ENCODE peak calls at places on chromosome 6, in six cellular contexts. One of them, this sample, is unnamed.

GRCh38 chr6:28117386-28118050 is 6.9 kb upstream of the ZSCAN16 start:
- DNase-seq in NCI-H1694 treated with DMSO at 0.1 percent for 48 hours: no peak
- DNase-seq in nephron progenitor cell: no peak
- DNase-seq in CD4-positive, CD25-positive, alpha-beta regulatory T cell: no peak
- DNase-seq in activated CD4-positive, alpha-beta T cell treated with anti-CD3 and anti-CD28 coated beads, Interleukin-2, amount 50 U/mL, for 1 hour: no peak
- DNase-seq in NCI-H1105 treated with DMSO at 0.1 percent for 48 hours: no peak
- DNase-seq in this sample: no peak

GRCh38 chr6:6315660-6316059 is 4.8 kb downstream of the F13A1 start:
- DNase-seq in NCI-H1694 treated with DMSO at 0.1 percent for 48 hours: peak
- DNase-seq in nephron progenitor cell: peak
- DNase-seq in CD4-positive, CD25-positive, alpha-beta regulatory T cell: peak
- DNase-seq in activated CD4-positive, alpha-beta T cell treated with anti-CD3 and anti-CD28 coated beads, Interleukin-2, amount 50 U/mL, for 1 hour: peak
- DNase-seq in NCI-H1105 treated with DMSO at 0.1 percent for 48 hours: peak
- DNase-seq in this sample: peak

GRCh38 chr6:4553387-4553786 is 222.8 kb upstream of the CDYL start:
- DNase-seq in NCI-H1694 treated with DMSO at 0.1 percent for 48 hours: no peak
- DNase-seq in nephron progenitor cell: no peak
- DNase-seq in CD4-positive, CD25-positive, alpha-beta regulatory T cell: no peak
- DNase-seq in activated CD4-positive, alpha-beta T cell treated with anti-CD3 and anti-CD28 coated beads, Interleukin-2, amount 50 U/mL, for 1 hour: no peak
- DNase-seq in NCI-H1105 treated with DMSO at 0.1 percent for 48 hours: no peak
- DNase-seq in this sample: no peak

GRCh38 chr6:100217225-100217624 is 223.2 kb upstream of the MCHR2 start:
- DNase-seq in NCI-H1694 treated with DMSO at 0.1 percent for 48 hours: no peak
- DNase-seq in nephron progenitor cell: no peak
- DNase-seq in CD4-positive, CD25-positive, alpha-beta regulatory T cell: no peak
- DNase-seq in activated CD4-positive, alpha-beta T cell treated with anti-CD3 and anti-CD28 coated beads, Interleukin-2, amount 50 U/mL, for 1 hour: no peak
- DNase-seq in NCI-H1105 treated with DMSO at 0.1 percent for 48 hours: no peak
- DNase-seq in this sample: no peak

GRCh38 chr6:122494665-122495272 is 23.2 kb upstream of the SERINC1 start:
- DNase-seq in NCI-H1694 treated with DMSO at 0.1 percent for 48 hours: no peak
- DNase-seq in nephron progenitor cell: no peak
- DNase-seq in CD4-positive, CD25-positive, alpha-beta regulatory T cell: no peak
- DNase-seq in activated CD4-positive, alpha-beta T cell treated with anti-CD3 and anti-CD28 coated beads, Interleukin-2, amount 50 U/mL, for 1 hour: no peak
- DNase-seq in NCI-H1105 treated with DMSO at 0.1 percent for 48 hours: no peak
- DNase-seq in this sample: no peak

GRCh38 chr6:56766806-56767178 is 124.1 kb upstream of the DST start:
- DNase-seq in NCI-H1694 treated with DMSO at 0.1 percent for 48 hours: no peak
- DNase-seq in nephron progenitor cell: no peak
- DNase-seq in CD4-positive, CD25-positive, alpha-beta regulatory T cell: no peak
- DNase-seq in activated CD4-positive, alpha-beta T cell treated with anti-CD3 and anti-CD28 coated beads, Interleukin-2, amount 50 U/mL, for 1 hour: no peak
- DNase-seq in NCI-H1105 treated with DMSO at 0.1 percent for 48 hours: no peak
- DNase-seq in this sample: peak

GRCh38 chr6:31272856-31273626 is 1.1 kb upstream of the HLA-C start:
- DNase-seq in NCI-H1694 treated with DMSO at 0.1 percent for 48 hours: no peak
- DNase-seq in nephron progenitor cell: no peak
- DNase-seq in CD4-positive, CD25-positive, alpha-beta regulatory T cell: peak
- DNase-seq in activated CD4-positive, alpha-beta T cell treated with anti-CD3 and anti-CD28 coated beads, Interleukin-2, amount 50 U/mL, for 1 hour: peak
- DNase-seq in NCI-H1105 treated with DMSO at 0.1 percent for 48 hours: no peak
- DNase-seq in this sample: no peak

GRCh38 chr6:104572901-104573300 is 286.8 kb downstream of the HACE1 start:
- DNase-seq in NCI-H1694 treated with DMSO at 0.1 percent for 48 hours: no peak
- DNase-seq in nephron progenitor cell: no peak
- DNase-seq in CD4-positive, CD25-positive, alpha-beta regulatory T cell: no peak
- DNase-seq in activated CD4-positive, alpha-beta T cell treated with anti-CD3 and anti-CD28 coated beads, Interleukin-2, amount 50 U/mL, for 1 hour: no peak
- DNase-seq in NCI-H1105 treated with DMSO at 0.1 percent for 48 hours: no peak
- DNase-seq in this sample: no peak

GRCh38 chr6:123091091-123091895 is 95.3 kb downstream of the CLVS2 start:
- DNase-seq in NCI-H1694 treated with DMSO at 0.1 percent for 48 hours: no peak
- DNase-seq in nephron progenitor cell: no peak
- DNase-seq in CD4-positive, CD25-positive, alpha-beta regulatory T cell: no peak
- DNase-seq in activated CD4-positive, alpha-beta T cell treated with anti-CD3 and anti-CD28 coated beads, Interleukin-2, amount 50 U/mL, for 1 hour: no peak
- DNase-seq in NCI-H1105 treated with DMSO at 0.1 percent for 48 hours: no peak
- DNase-seq in this sample: no peak

GRCh38 chr6:21914121-21914973 is 320.8 kb downstream of the SOX4 start:
- DNase-seq in NCI-H1694 treated with DMSO at 0.1 percent for 48 hours: no peak
- DNase-seq in nephron progenitor cell: no peak
- DNase-seq in CD4-positive, CD25-positive, alpha-beta regulatory T cell: peak
- DNase-seq in activated CD4-positive, alpha-beta T cell treated with anti-CD3 and anti-CD28 coated beads, Interleukin-2, amount 50 U/mL, for 1 hour: peak
- DNase-seq in NCI-H1105 treated with DMSO at 0.1 percent for 48 hours: peak
- DNase-seq in this sample: peak

GRCh38 chr6:107129370-107129925 is 14.1 kb upstream of the BEND3 start:
- DNase-seq in NCI-H1694 treated with DMSO at 0.1 percent for 48 hours: no peak
- DNase-seq in nephron progenitor cell: no peak
- DNase-seq in CD4-positive, CD25-positive, alpha-beta regulatory T cell: no peak
- DNase-seq in activated CD4-positive, alpha-beta T cell treated with anti-CD3 and anti-CD28 coated beads, Interleukin-2, amount 50 U/mL, for 1 hour: no peak
- DNase-seq in NCI-H1105 treated with DMSO at 0.1 percent for 48 hours: no peak
- DNase-seq in this sample: peak

GRCh38 chr6:154345811-154346210 is 10.8 kb downstream of the IPCEF1 start:
- DNase-seq in NCI-H1694 treated with DMSO at 0.1 percent for 48 hours: no peak
- DNase-seq in nephron progenitor cell: no peak
- DNase-seq in CD4-positive, CD25-positive, alpha-beta regulatory T cell: no peak
- DNase-seq in activated CD4-positive, alpha-beta T cell treated with anti-CD3 and anti-CD28 coated beads, Interleukin-2, amount 50 U/mL, for 1 hour: no peak
- DNase-seq in NCI-H1105 treated with DMSO at 0.1 percent for 48 hours: no peak
- DNase-seq in this sample: peak

GRCh38 chr6:19979059-19979458 is 141.9 kb downstream of the ID4 start:
- DNase-seq in NCI-H1694 treated with DMSO at 0.1 percent for 48 hours: no peak
- DNase-seq in nephron progenitor cell: no peak
- DNase-seq in CD4-positive, CD25-positive, alpha-beta regulatory T cell: no peak
- DNase-seq in activated CD4-positive, alpha-beta T cell treated with anti-CD3 and anti-CD28 coated beads, Interleukin-2, amount 50 U/mL, for 1 hour: no peak
- DNase-seq in NCI-H1105 treated with DMSO at 0.1 percent for 48 hours: no peak
- DNase-seq in this sample: no peak

GRCh38 chr6:115766745-115767462 is 293.8 kb downstream of the FRK start:
- DNase-seq in NCI-H1694 treated with DMSO at 0.1 percent for 48 hours: no peak
- DNase-seq in nephron progenitor cell: peak
- DNase-seq in CD4-positive, CD25-positive, alpha-beta regulatory T cell: no peak
- DNase-seq in activated CD4-positive, alpha-beta T cell treated with anti-CD3 and anti-CD28 coated beads, Interleukin-2, amount 50 U/mL, for 1 hour: no peak
- DNase-seq in NCI-H1105 treated with DMSO at 0.1 percent for 48 hours: no peak
- DNase-seq in this sample: no peak

GRCh38 chr6:133644548-133644947 is 244.4 kb upstream of the TCF21 start:
- DNase-seq in NCI-H1694 treated with DMSO at 0.1 percent for 48 hours: no peak
- DNase-seq in nephron progenitor cell: no peak
- DNase-seq in CD4-positive, CD25-positive, alpha-beta regulatory T cell: no peak
- DNase-seq in activated CD4-positive, alpha-beta T cell treated with anti-CD3 and anti-CD28 coated beads, Interleukin-2, amount 50 U/mL, for 1 hour: no peak
- DNase-seq in NCI-H1105 treated with DMSO at 0.1 percent for 48 hours: no peak
- DNase-seq in this sample: peak

GRCh38 chr6:104566411-104566810 is 293.3 kb downstream of the HACE1 start:
- DNase-seq in NCI-H1694 treated with DMSO at 0.1 percent for 48 hours: no peak
- DNase-seq in nephron progenitor cell: no peak
- DNase-seq in CD4-positive, CD25-positive, alpha-beta regulatory T cell: no peak
- DNase-seq in activated CD4-positive, alpha-beta T cell treated with anti-CD3 and anti-CD28 coated beads, Interleukin-2, amount 50 U/mL, for 1 hour: no peak
- DNase-seq in NCI-H1105 treated with DMSO at 0.1 percent for 48 hours: no peak
- DNase-seq in this sample: no peak

GRCh38 chr6:24933868-24934401 is 1.8 kb downstream of the RIPOR2 start:
- DNase-seq in NCI-H1694 treated with DMSO at 0.1 percent for 48 hours: no peak
- DNase-seq in nephron progenitor cell: peak
- DNase-seq in CD4-positive, CD25-positive, alpha-beta regulatory T cell: peak
- DNase-seq in activated CD4-positive, alpha-beta T cell treated with anti-CD3 and anti-CD28 coated beads, Interleukin-2, amount 50 U/mL, for 1 hour: peak
- DNase-seq in NCI-H1105 treated with DMSO at 0.1 percent for 48 hours: peak
- DNase-seq in this sample: peak

GRCh38 chr6:1774541-1774940 is 164.8 kb downstream of the FOXC1 start:
- DNase-seq in NCI-H1694 treated with DMSO at 0.1 percent for 48 hours: no peak
- DNase-seq in nephron progenitor cell: no peak
- DNase-seq in CD4-positive, CD25-positive, alpha-beta regulatory T cell: no peak
- DNase-seq in activated CD4-positive, alpha-beta T cell treated with anti-CD3 and anti-CD28 coated beads, Interleukin-2, amount 50 U/mL, for 1 hour: no peak
- DNase-seq in NCI-H1105 treated with DMSO at 0.1 percent for 48 hours: no peak
- DNase-seq in this sample: no peak

GRCh38 chr6:17207281-17207680 is 73.9 kb upstream of the RBM24 start:
- DNase-seq in NCI-H1694 treated with DMSO at 0.1 percent for 48 hours: peak
- DNase-seq in nephron progenitor cell: no peak
- DNase-seq in CD4-positive, CD25-positive, alpha-beta regulatory T cell: no peak
- DNase-seq in activated CD4-positive, alpha-beta T cell treated with anti-CD3 and anti-CD28 coated beads, Interleukin-2, amount 50 U/mL, for 1 hour: no peak
- DNase-seq in NCI-H1105 treated with DMSO at 0.1 percent for 48 hours: no peak
- DNase-seq in this sample: no peak

GRCh38 chr6:116409756-116410155 is 39.0 kb downstream of the DSE start:
- DNase-seq in NCI-H1694 treated with DMSO at 0.1 percent for 48 hours: no peak
- DNase-seq in nephron progenitor cell: no peak
- DNase-seq in CD4-positive, CD25-positive, alpha-beta regulatory T cell: no peak
- DNase-seq in activated CD4-positive, alpha-beta T cell treated with anti-CD3 and anti-CD28 coated beads, Interleukin-2, amount 50 U/mL, for 1 hour: no peak
- DNase-seq in NCI-H1105 treated with DMSO at 0.1 percent for 48 hours: no peak
- DNase-seq in this sample: no peak